ENCODE peak calls at places on chromosomes 1 and 21, in four cellular contexts. V is NCI-H82, N is NCI-H1092, X is H4. O is an unnamed sample.

GRCh38 chr21:41360072-41360821 is 1.6 kb upstream of the MX2 start:
- DNase-seq in V (peak), N (peak), X (no peak), O (no peak)

GRCh38 chr1:25795227-25795626 is 4.8 kb upstream of the SELENON start:
- DNase-seq in X (no peak), N (no peak), V (no peak), O (no peak)

GRCh38 chr1:54153548-54154439 is 994 bp upstream of the CDCP2 start:
- DNase-seq in N (no peak), V (peak), X (peak), O (peak)

GRCh38 chr1:235014756-235015155 is 113.9 kb downstream of the TOMM20 start:
- DNase-seq in V (no peak), N (no peak), X (no peak), O (no peak)

GRCh38 chr1:98749152-98749756 is 87.7 kb downstream of the SNX7 start:
- DNase-seq in X (no peak), V (peak), N (peak), O (peak)

GRCh38 chr1:199290186-199290585 is 651.3 kb downstream of the PTPRC start:
- DNase-seq in N (no peak), X (no peak), V (no peak), O (peak)

GRCh38 chr1:33655496-33655895 is 183.1 kb downstream of the ZSCAN20 start:
- DNase-seq in N (peak), V (no peak), X (no peak), O (no peak)

GRCh38 chr1:226365831-226366231 is 42.1 kb downstream of the PARP1 start:
- DNase-seq in V (no peak), X (no peak), N (no peak), O (peak)

GRCh38 chr21:8988696-8989095 is 1532.7 kb upstream of the TPTE start:
- DNase-seq in V (no peak), X (no peak), N (no peak), O (no peak)

GRCh38 chr1:3319874-3320245 is 134.6 kb upstream of the ARHGEF16 start:
- DNase-seq in V (peak), X (peak), N (peak), O (peak)

GRCh38 chr21:41706678-41707077 is 60.2 kb downstream of the RIPK4 start:
- DNase-seq in N (no peak), V (no peak), X (no peak), O (peak)

GRCh38 chr1:243507001-243507671 is 251.3 kb downstream of the SDCCAG8 start:
- DNase-seq in X (no peak), V (no peak), N (no peak), O (no peak)

GRCh38 chr1:225361176-225361575 is 66.7 kb downstream of the LBR start:
- DNase-seq in X (no peak), V (no peak), N (no peak), O (no peak)

GRCh38 chr1:207888647-207889046 is 22.3 kb downstream of the CD34 start:
- DNase-seq in V (peak), X (no peak), N (no peak), O (peak)

GRCh38 chr1:15953791-15954201 is 22.1 kb downstream of the ZBTB17 start:
- DNase-seq in N (peak), X (no peak), V (no peak), O (peak)

GRCh38 chr1:24589200-24589599 is 33.3 kb downstream of the NCMAP start:
- DNase-seq in X (no peak), V (no peak), N (no peak), O (no peak)

GRCh38 chr1:85087659-85088407 is 39.5 kb upstream of the MCOLN3 start:
- DNase-seq in V (no peak), X (no peak), N (no peak), O (peak)

GRCh38 chr1:93680121-93681094 is 1.2 kb downstream of the BCAR3 start:
- DNase-seq in N (peak), X (peak), V (peak), O (peak)

GRCh38 chr1:221961532-221962292 is 219.8 kb upstream of the DUSP10 start:
- DNase-seq in N (no peak), V (no peak), X (peak), O (peak)

GRCh38 chr1:85339089-85339488 is 62.7 kb upstream of the BCL10 start:
- DNase-seq in X (no peak), V (no peak), N (no peak), O (peak)

GRCh38 chr1:153922076-153922837 is 515 bp downstream of the GATAD2B start:
- DNase-seq in X (no peak), V (peak), N (peak), O (peak)

GRCh38 chr1:13697738-13698137 is 2.2 kb upstream of the PRDM2 start:
- DNase-seq in N (no peak), V (no peak), X (no peak), O (no peak)

GRCh38 chr21:37917612-37918011 is 1.4 kb upstream of the KCNJ6 start:
- DNase-seq in N (no peak), X (no peak), V (no peak), O (peak)

GRCh38 chr1:160361199-160361598 is 5.7 kb upstream of the NHLH1 start:
- DNase-seq in N (no peak), X (no peak), V (no peak), O (no peak)

GRCh38 chr1:218886472-218886871 is 287.2 kb upstream of the LYPLAL1 start:
- DNase-seq in X (no peak), V (no peak), N (no peak), O (peak)

GRCh38 chr1:219710529-219711194 is 97.8 kb upstream of the ZC3H11B start:
- DNase-seq in N (no peak), V (no peak), X (peak), O (peak)

GRCh38 chr1:201766117-201766863 is 62.7 kb upstream of the IPO9 start:
- DNase-seq in X (peak), N (no peak), V (no peak), O (peak)

GRCh38 chr1:108200627-108201106 is 524 bp upstream of the SLC25A24 start:
- DNase-seq in N (peak), V (peak), X (peak), O (peak)

GRCh38 chr1:113191579-113192076 is 118.6 kb downstream of the LRIG2 start:
- DNase-seq in N (no peak), V (no peak), X (peak), O (peak)

GRCh38 chr1:85467036-85467435 is 2.1 kb upstream of the DDAH1 start:
- DNase-seq in X (no peak), V (no peak), N (no peak), O (no peak)

GRCh38 chr1:119549719-119550141 is 42.7 kb downstream of the HSD3B1 start:
- DNase-seq in X (peak), N (peak), V (peak), O (peak)

GRCh38 chr1:53327183-53327941 is 508 bp downstream of the LRP8 start:
- DNase-seq in V (peak), N (peak), X (no peak), O (peak)

GRCh38 chr1:3787347-3787710 is 9.0 kb downstream of the LRRC47 start:
- DNase-seq in N (no peak), X (no peak), V (no peak), O (no peak)

GRCh38 chr1:9069324-9070100 is at the start of gene SLC2A5:
- DNase-seq in X (no peak), N (peak), V (peak), O (no peak)

GRCh38 chr1:202834771-202835547 is 24.2 kb downstream of the PCAT6 start:
- DNase-seq in V (peak), X (no peak), N (no peak), O (no peak)

GRCh38 chr1:26233903-26234643 is at the start of gene CEP85:
- DNase-seq in N (peak), V (peak), X (peak), O (peak)

GRCh38 chr21:44636209-44637017 is 743 bp upstream of the KRTAP10-10 start:
- DNase-seq in X (no peak), N (no peak), V (no peak), O (no peak)

GRCh38 chr1:235093013-235093618 is 35.5 kb downstream of the TOMM20 start:
- DNase-seq in N (peak), X (peak), V (peak), O (peak)

GRCh38 chr1:44016081-44016874 is 15.0 kb downstream of the SLC6A9 start:
- DNase-seq in N (no peak), X (no peak), V (no peak), O (no peak)